ENCODE peak calls at places on chromosomes 1 and 21, in four cellular contexts. K is psoas muscle, O is OCI-LY7, Q is hepatocyte. U is an unnamed sample.

GRCh38 chr1:68230901-68231626 is 1.3 kb downstream of the WLS start:
- DNase-seq in O (no peak), K (peak), Q (peak), U (peak)

GRCh38 chr1:30847358-30847972 is 61.1 kb downstream of the SDC3 start:
- DNase-seq in Q (peak), K (peak), O (no peak), U (peak)

GRCh38 chr1:56468472-56468871 is 110.9 kb downstream of the PLPP3 start:
- DNase-seq in O (no peak), K (no peak), Q (no peak), U (no peak)

GRCh38 chr1:186620951-186621350 is 59.3 kb downstream of the PTGS2 start:
- DNase-seq in Q (no peak), K (no peak), O (no peak), U (no peak)

GRCh38 chr1:19344372-19344810 is 32.3 kb downstream of the SLC66A1 start:
- DNase-seq in K (peak), O (peak), Q (peak), U (peak)

GRCh38 chr1:204001166-204001901 is 71.6 kb upstream of the SOX13 start:
- DNase-seq in Q (no peak), K (no peak), O (no peak), U (no peak)

GRCh38 chr1:117267232-117267774 is 56.6 kb upstream of the VTCN1 start:
- DNase-seq in K (no peak), O (no peak), Q (no peak), U (no peak)

GRCh38 chr1:34684246-34684645 is 70.6 kb upstream of the GJB5 start:
- DNase-seq in Q (peak), O (no peak), K (no peak), U (no peak)

GRCh38 chr1:43432907-43433306 is 20.8 kb downstream of the HYI start:
- DNase-seq in Q (no peak), O (no peak), K (no peak), U (no peak)

GRCh38 chr1:111789077-111789476 is 33.4 kb downstream of the DDX20 start:
- DNase-seq in K (no peak), Q (no peak), O (no peak), U (no peak)

GRCh38 chr21:17793271-17793670 is 25.9 kb downstream of the C21orf91 start:
- DNase-seq in Q (no peak), O (no peak), K (no peak), U (no peak)

GRCh38 chr1:10761503-10762152 is 34.8 kb downstream of the CASZ1 start:
- DNase-seq in O (peak), K (no peak), Q (peak), U (no peak)

GRCh38 chr1:213783898-213784297 is 203.9 kb upstream of the PROX1 start:
- DNase-seq in K (no peak), Q (no peak), O (no peak), U (no peak)

GRCh38 chr1:3217096-3217724 is 148.2 kb downstream of the PRDM16 start:
- DNase-seq in K (no peak), Q (no peak), O (no peak), U (no peak)

GRCh38 chr1:160548960-160549664 is 26.1 kb upstream of the SLAMF6 start:
- DNase-seq in K (no peak), Q (no peak), O (peak), U (no peak)

GRCh38 chr1:70807088-70807664 is 240.4 kb downstream of the PTGER3 start:
- DNase-seq in Q (no peak), K (no peak), O (no peak), U (no peak)

GRCh38 chr1:69569983-69570755 is 2.4 kb downstream of the LRRC7 start:
- DNase-seq in O (no peak), K (no peak), Q (peak), U (no peak)

GRCh38 chr1:29933110-29933509 is 696.8 kb downstream of the PTPRU start:
- DNase-seq in Q (no peak), O (no peak), K (no peak), U (no peak)

GRCh38 chr21:14487490-14488432 is 58.4 kb downstream of the SAMSN1 start:
- DNase-seq in O (no peak), Q (no peak), K (no peak), U (no peak)

GRCh38 chr1:38712046-38712445 is 147.5 kb downstream of the RRAGC start:
- DNase-seq in K (no peak), Q (no peak), O (no peak), U (no peak)

GRCh38 chr1:38708701-38709258 is 150.8 kb downstream of the RRAGC start:
- DNase-seq in K (no peak), Q (no peak), O (no peak), U (no peak)
- H3K27ac ChIP-seq in K (no peak), Q (no peak), O (no peak), U (no peak)

GRCh38 chr1:211247921-211248320 is 11.2 kb upstream of the RCOR3 start:
- DNase-seq in K (no peak), Q (peak), O (no peak), U (no peak)
- H3K27ac ChIP-seq in K (no peak), Q (peak), O (no peak), U (no peak)

GRCh38 chr1:192626366-192627179 is 9.4 kb upstream of the RGS13 start:
- DNase-seq in Q (no peak), O (peak), K (no peak), U (no peak)
- H3K27ac ChIP-seq in Q (no peak), O (peak), K (no peak), U (no peak)

GRCh38 chr1:208025036-208025435 is 114.1 kb upstream of the CD34 start:
- DNase-seq in Q (no peak), O (no peak), K (peak), U (no peak)
- H3K27ac ChIP-seq in Q (no peak), O (no peak), K (peak), U (no peak)

GRCh38 chr1:9493326-9493725 is 45.9 kb upstream of the SLC25A33 start:
- DNase-seq in Q (no peak), O (no peak), K (no peak), U (no peak)

GRCh38 chr1:9494936-9495758 is 44.1 kb upstream of the SLC25A33 start:
- DNase-seq in O (peak), K (peak), Q (peak), U (peak)

GRCh38 chr1:9500756-9501754 is 38.2 kb upstream of the SLC25A33 start:
- DNase-seq in O (no peak), Q (peak), K (no peak), U (no peak)

GRCh38 chr1:9490605-9491339 is 48.5 kb upstream of the SLC25A33 start:
- DNase-seq in Q (peak), K (peak), O (peak), U (peak)

DNA sequence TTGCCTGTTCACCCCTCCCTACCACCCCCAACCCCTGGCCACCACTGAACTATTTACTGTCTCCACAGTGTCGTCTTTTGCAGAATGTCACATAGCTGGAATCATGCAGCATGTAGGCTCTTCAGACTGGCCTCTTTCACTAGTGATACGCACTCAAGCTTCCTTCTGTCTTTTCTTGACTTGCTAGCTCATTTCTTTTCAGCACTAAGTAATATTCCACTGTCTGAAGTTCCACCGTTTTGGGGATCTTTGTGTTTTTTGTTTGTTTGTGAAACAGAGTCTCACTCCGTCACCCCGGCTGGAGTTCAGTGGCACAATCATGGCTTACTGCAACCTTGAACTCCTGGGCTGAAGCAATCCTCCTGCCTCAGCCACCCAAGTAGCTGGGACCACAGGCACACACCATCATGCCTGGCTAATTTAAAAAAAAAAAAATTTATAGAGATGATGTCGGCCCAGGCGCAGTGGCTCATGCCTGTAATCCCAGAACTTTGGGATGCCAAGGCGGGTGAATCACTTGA is 43.4 kb upstream of the SLC25A33 start:
- DNase-seq in K (no peak), O (no peak), Q (no peak), U (no peak)
- H3K27ac ChIP-seq in K (no peak), O (no peak), Q (no peak), U (no peak)

DNA sequence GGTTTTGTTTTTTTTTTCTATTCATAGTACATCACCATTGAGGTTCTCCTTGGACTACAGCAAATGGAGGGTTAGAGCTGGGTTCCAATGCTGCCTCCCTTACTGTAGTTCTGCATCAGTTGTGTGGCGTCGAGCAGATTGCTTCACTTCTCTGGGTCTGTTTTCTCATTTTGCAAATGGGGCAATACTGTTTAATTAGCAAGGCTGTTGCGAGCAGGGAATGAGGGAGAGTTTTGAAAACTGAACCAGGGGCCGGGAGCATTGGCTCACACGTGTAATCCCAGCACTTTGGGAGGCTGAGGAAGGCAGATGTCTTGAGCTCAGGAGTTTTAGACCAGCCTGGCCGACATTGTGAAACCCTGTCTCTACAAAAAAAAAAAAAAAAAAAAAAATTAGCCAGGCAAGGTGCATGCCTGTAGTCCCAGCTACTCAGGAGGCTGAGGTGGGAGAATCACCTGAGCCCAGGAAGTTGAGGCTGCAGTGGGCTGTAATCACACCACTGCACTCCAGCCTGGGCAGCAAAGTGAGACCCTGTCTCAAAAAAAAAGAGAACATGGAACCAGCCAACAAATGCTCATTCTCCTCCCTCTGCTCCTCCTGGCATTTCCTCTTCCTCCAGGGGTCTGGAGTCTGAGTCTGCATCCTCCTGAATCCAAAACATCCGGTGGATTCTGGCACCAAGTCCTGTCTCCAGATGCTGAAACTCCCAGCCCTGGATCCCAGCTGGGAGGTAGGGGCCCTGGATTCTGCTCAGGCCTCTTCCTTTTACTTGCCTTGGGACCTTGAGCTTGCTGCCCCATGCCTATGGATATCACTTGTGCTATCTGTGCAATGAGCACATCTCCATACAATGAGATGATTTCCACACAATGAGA is 3.7 kb upstream of the PLOD1 start:
- DNase-seq in K (no peak), Q (no peak), O (no peak), U (peak)
- H3K27ac ChIP-seq in K (peak), Q (peak), O (no peak), U (peak)

DNA sequence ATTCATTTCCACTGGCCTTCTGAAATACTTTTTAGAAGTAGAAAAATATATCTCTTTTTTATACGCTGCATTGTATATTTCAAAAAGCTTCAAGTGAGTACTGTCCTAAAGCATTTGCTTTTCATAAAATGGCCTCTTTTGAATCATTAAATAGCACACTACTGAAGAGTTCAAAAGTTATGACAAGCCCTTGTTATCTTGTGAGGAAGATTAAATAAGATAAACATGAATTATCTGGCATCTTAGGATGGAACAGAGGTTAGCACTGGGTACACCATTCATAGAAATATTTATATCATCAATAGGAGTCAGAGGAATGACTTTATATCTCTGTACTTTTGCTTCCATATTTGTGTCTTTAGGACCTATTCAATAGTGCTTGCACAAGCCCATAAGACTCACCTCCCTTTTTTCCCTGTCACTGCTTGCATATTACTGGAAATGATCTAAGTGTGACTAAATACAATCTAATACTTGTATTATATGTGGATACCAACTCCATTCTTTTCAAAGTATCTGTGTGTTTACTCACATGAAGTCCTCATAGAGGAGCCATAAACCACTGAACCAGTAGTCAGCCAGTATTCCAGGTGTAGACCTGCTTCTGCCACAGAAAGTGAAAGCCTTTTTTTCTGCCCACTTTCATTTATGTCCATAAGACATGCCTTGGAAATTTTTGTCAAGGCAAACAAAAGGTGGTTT is 274.2 kb upstream of the C1orf105 start:
- DNase-seq in K (no peak), O (no peak), Q (no peak), U (no peak)
- H3K27ac ChIP-seq in K (peak), O (no peak), Q (peak), U (peak)

DNA sequence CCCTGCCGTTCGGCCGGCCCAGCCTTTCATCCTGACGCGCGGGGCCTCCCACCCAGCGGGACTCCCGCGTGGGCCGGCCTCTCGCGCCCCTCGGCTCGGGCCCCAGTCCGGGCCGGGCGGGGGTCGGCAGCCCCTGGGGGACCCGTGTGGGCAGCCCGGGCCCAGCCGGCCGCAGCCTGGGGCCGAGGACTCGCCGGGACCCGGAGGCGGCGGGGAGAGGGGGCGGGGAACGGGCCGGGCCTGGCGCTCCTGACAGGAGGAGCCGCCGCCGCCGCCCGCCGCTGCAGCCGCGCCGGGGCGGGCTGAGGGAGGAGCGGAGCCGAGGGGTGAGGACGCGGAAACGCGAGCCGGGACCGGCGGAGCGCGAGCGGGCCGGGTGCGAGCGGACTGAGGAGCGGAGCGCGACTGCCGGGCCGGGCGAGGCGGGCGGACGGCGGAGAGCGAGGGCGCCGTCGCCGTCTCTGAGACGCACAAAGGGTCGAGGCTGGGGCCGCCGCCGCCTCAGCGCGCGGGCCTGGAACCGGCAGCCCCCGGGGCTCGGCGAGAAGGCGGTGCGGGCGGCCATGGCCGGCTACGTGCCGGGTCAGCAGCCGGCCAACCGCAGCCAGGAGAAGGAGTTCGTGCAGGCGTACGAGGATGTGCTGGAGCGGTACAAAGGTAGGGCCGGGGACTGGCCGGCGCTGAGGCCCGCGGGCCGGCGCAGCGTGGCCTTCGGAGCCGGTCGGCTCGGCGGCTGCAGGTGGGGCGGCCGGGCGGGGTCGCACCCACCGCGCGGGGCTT is 79.1 kb downstream of the NDUFS5 start:
- DNase-seq in Q (peak), O (peak), K (peak), U (peak)
- H3K27ac ChIP-seq in Q (peak), O (no peak), K (peak), U (peak)

U was measured in heart left ventricle.